ENCODE peak calls at places on chromosomes 2 and 18, in five cellular contexts. N is activated CD4-positive, CD25-positive, alpha-beta regulatory T cell; F is heart right ventricle; E is head of caudate nucleus; V is CD4-positive, alpha-beta memory T cell. B is an unnamed sample.

GRCh38 chr2:200689115-200689514 is 103.3 kb downstream of the AOX1 start:
- DNase-seq in V (no peak), E (no peak), F (no peak), N (no peak), B (no peak)

GRCh38 chr2:12861344-12861942 is 144.7 kb downstream of the TRIB2 start:
- DNase-seq in E (no peak), F (no peak), N (no peak), V (no peak), B (no peak)

GRCh38 chr2:160936407-160936806 is 223.8 kb upstream of the TANK start:
- DNase-seq in F (no peak), V (no peak), N (no peak), E (no peak), B (no peak)

GRCh38 chr2:105180491-105180972 is 61.0 kb upstream of the GPR45 start:
- DNase-seq in N (no peak), F (no peak), V (no peak), E (no peak), B (no peak)

GRCh38 chr2:157127249-157128012 is 130.1 kb upstream of the GALNT5 start:
- DNase-seq in E (no peak), N (no peak), F (no peak), V (no peak), B (no peak)

GRCh38 chr2:113169002-113169530 is 4.7 kb upstream of the PSD4 start:
- DNase-seq in E (no peak), F (no peak), N (no peak), V (peak), B (no peak)

GRCh38 chr2:240734756-240735155 is 43.1 kb downstream of the AQP12A start:
- DNase-seq in F (no peak), E (no peak), V (no peak), N (no peak), B (no peak)

GRCh38 chr2:241561811-241562210 is 3.3 kb downstream of the BOK start:
- DNase-seq in E (peak), N (no peak), V (no peak), F (peak), B (peak)

GRCh38 chr2:172740871-172741270 is 5.2 kb downstream of the RAPGEF4 start:
- DNase-seq in V (no peak), N (no peak), E (no peak), F (no peak), B (no peak)

GRCh38 chr18:23631746-23632145 is 31.0 kb downstream of the ANKRD29 start:
- DNase-seq in V (no peak), F (no peak), E (no peak), N (no peak), B (no peak)

GRCh38 chr18:35205199-35205712 is 35.6 kb upstream of the ZNF397 start:
- DNase-seq in E (no peak), F (no peak), N (no peak), V (no peak), B (no peak)

GRCh38 chr2:42652086-42652485 is 83.7 kb downstream of the MTA3 start:
- DNase-seq in E (no peak), F (no peak), N (no peak), V (peak), B (no peak)

GRCh38 chr18:65435529-65435928 is 315.3 kb upstream of the CDH7 start:
- DNase-seq in N (no peak), F (no peak), E (no peak), V (no peak), B (no peak)

GRCh38 chr2:48474599-48475298 is 55.2 kb upstream of the STON1 start:
- DNase-seq in F (no peak), N (no peak), E (no peak), V (no peak), B (no peak)

GRCh38 chr18:44693030-44693784 is 12.5 kb downstream of the SETBP1 start:
- DNase-seq in F (no peak), V (no peak), E (no peak), N (no peak), B (no peak)

GRCh38 chr2:233449071-233449901 is 95.0 kb downstream of the DGKD start:
- DNase-seq in F (no peak), N (no peak), E (peak), V (no peak), B (no peak)

GRCh38 chr2:218400930-218401833 is 1.5 kb downstream of the CTDSP1 start:
- DNase-seq in N (no peak), V (no peak), E (no peak), F (peak), B (no peak)

GRCh38 chr2:128449226-128450061 is 130.8 kb upstream of the HS6ST1 start:
- DNase-seq in V (no peak), N (no peak), E (peak), F (no peak), B (no peak)

GRCh38 chr2:69213832-69214231 is 173.2 kb downstream of the GFPT1 start:
- DNase-seq in E (no peak), N (no peak), V (no peak), F (no peak), B (no peak)

GRCh38 chr18:55413474-55413873 is 174.5 kb downstream of the TCF4 start:
- DNase-seq in E (no peak), F (no peak), V (no peak), N (no peak), B (no peak)

GRCh38 chr18:73688851-73689659 is 458.6 kb downstream of the FBXO15 start:
- DNase-seq in E (no peak), F (no peak), V (no peak), N (no peak), B (no peak)

GRCh38 chr2:234102112-234102511 is 51.6 kb downstream of the SPP2 start:
- DNase-seq in V (peak), E (no peak), N (no peak), F (no peak), B (no peak)

GRCh38 chr2:172079838-172080640 is 5.3 kb upstream of the DLX1 start:
- DNase-seq in V (no peak), F (no peak), E (no peak), N (no peak), B (no peak)

GRCh38 chr2:232200195-232200594 is 178.4 kb upstream of the ALPP start:
- DNase-seq in E (no peak), F (no peak), V (no peak), N (no peak), B (no peak)

GRCh38 chr2:149538138-149538833 is 49.3 kb downstream of the MMADHC start:
- DNase-seq in E (no peak), N (no peak), V (no peak), F (no peak), B (no peak)

GRCh38 chr2:215529271-215529670 is 93.4 kb upstream of the FN1 start:
- DNase-seq in V (no peak), E (no peak), F (no peak), N (no peak), B (no peak)

GRCh38 chr18:39434223-39434622 is 1868.6 kb upstream of the CELF4 start:
- DNase-seq in N (no peak), E (no peak), V (no peak), F (no peak), B (no peak)

GRCh38 chr2:24874025-24874424 is 46.0 kb downstream of the ADCY3 start:
- DNase-seq in F (no peak), V (no peak), E (no peak), N (no peak), B (no peak)

GRCh38 chr2:237132799-237133198 is 47.1 kb downstream of the COPS8 start:
- DNase-seq in V (no peak), N (no peak), E (no peak), F (no peak), B (no peak)

GRCh38 chr2:152571035-152571766 is 146.1 kb downstream of the PRPF40A start:
- DNase-seq in E (no peak), V (no peak), N (no peak), F (no peak), B (no peak)

GRCh38 chr2:63059434-63060078 is 8.9 kb downstream of the OTX1 start:
- DNase-seq in E (no peak), N (no peak), V (no peak), F (no peak), B (no peak)

GRCh38 chr2:238015705-238016104 is 45.1 kb upstream of the SCLY start:
- DNase-seq in V (no peak), N (no peak), F (no peak), E (peak), B (no peak)

GRCh38 chr2:172629586-172629985 is 73.7 kb downstream of the PDK1 start:
- DNase-seq in F (no peak), E (no peak), V (no peak), N (no peak), B (no peak)